ENCODE peak calls at places on chromosomes 6 and 20, in five cellular contexts. X, P, V, F and R are unnamed samples.

GRCh38 chr20:35947489-35947888 is 6.8 kb downstream of the SCAND1 start:
- DNase-seq in X (peak; percentile 17), P (peak; percentile 69), V (peak; percentile 14), F (peak; percentile 4), R (peak; percentile 43)

GRCh38 chr20:44357555-44358130 is 2.1 kb downstream of the HNF4A start:
- DNase-seq in X (no peak), P (no peak), V (no peak), F (no peak), R (no peak)

GRCh38 chr20:24955045-24955444 is 6.0 kb downstream of the CST7 start:
- DNase-seq in X (no peak), P (no peak), V (no peak), F (no peak), R (no peak)

GRCh38 chr6:141846639-141847038 is 286.1 kb upstream of the GJE1 start:
- DNase-seq in X (no peak), P (no peak), V (no peak), F (no peak), R (no peak)

GRCh38 chr20:13259921-13260320 is 38.8 kb downstream of the ISM1 start:
- DNase-seq in X (no peak), P (no peak), V (no peak), F (no peak), R (peak; percentile 18)

GRCh38 chr20:41862023-41862422 is 243.8 kb upstream of the CHD6 start:
- DNase-seq in X (no peak), P (no peak), V (no peak), F (no peak), R (no peak)

GRCh38 chr6:167151648-167152047 is 6.1 kb downstream of the GPR31 start:
- DNase-seq in X (no peak), P (no peak), V (no peak), F (no peak), R (no peak)

GRCh38 chr6:6025736-6026135 is 19.0 kb upstream of the NRN1 start:
- DNase-seq in X (no peak), P (peak; percentile 39), V (no peak), F (no peak), R (no peak)

GRCh38 chr6:17986656-17987575 is 519 bp downstream of the KIF13A start:
- DNase-seq in X (peak; percentile 61), P (peak; percentile 81), V (peak; percentile 71), F (peak; percentile 39), R (peak; percentile 96)

GRCh38 chr6:41072836-41073202 is at the start of gene NFYA:
- DNase-seq in X (no peak), P (no peak), V (peak; percentile 100), F (peak; percentile 99), R (peak; percentile 99)

GRCh38 chr6:12890171-12890790 is 173.7 kb downstream of the PHACTR1 start:
- DNase-seq in X (no peak), P (peak; percentile 24), V (peak; percentile 3), F (no peak), R (no peak)

GRCh38 chr20:61251529-61252393 is at the start of gene CDH4:
- DNase-seq in X (peak; percentile 36), P (no peak), V (no peak), F (no peak), R (no peak)

GRCh38 chr6:159729598-159729997 is 2.3 kb downstream of the WTAP start:
- DNase-seq in X (peak; percentile 26), P (no peak), V (peak; percentile 20), F (peak; percentile 30), R (peak; percentile 48)

GRCh38 chr20:58421497-58421850 is 32.4 kb downstream of the VAPB start:
- DNase-seq in X (peak; percentile 17), P (no peak), V (no peak), F (no peak), R (no peak)

GRCh38 chr6:75550544-75551167 is 51.0 kb upstream of the SENP6 start:
- DNase-seq in X (peak; percentile 23), P (no peak), V (peak; percentile 31), F (no peak), R (no peak)

GRCh38 chr6:82959385-82959941 is 106.2 kb downstream of the UBE3D start:
- DNase-seq in X (peak; percentile 95), P (no peak), V (no peak), F (peak; percentile 70), R (peak; percentile 45)

GRCh38 chr6:116008470-116009229 is 52.0 kb downstream of the FRK start:
- DNase-seq in X (peak; percentile 80), P (no peak), V (peak; percentile 89), F (peak; percentile 58), R (no peak)

GRCh38 chr6:10151144-10151915 is 263.5 kb downstream of the TFAP2A start:
- DNase-seq in X (peak; percentile 43), P (no peak), V (no peak), F (peak; percentile 5), R (no peak)

GRCh38 chr20:59006864-59007757 is at the start of gene CTSZ:
- DNase-seq in X (peak; percentile 29), P (no peak), V (peak; percentile 34), F (no peak), R (peak; percentile 97)

GRCh38 chr6:28489366-28490190 is 26.0 kb downstream of the GPX6 start:
- DNase-seq in X (peak; percentile 80), P (peak; percentile 32), V (peak; percentile 58), F (peak; percentile 74), R (peak; percentile 85)

GRCh38 chr6:112701201-112701600 is 354.1 kb downstream of the RFPL4B start:
- DNase-seq in X (peak; percentile 60), P (no peak), V (peak; percentile 67), F (peak; percentile 62), R (no peak)

GRCh38 chr6:32176476-32177181 is 745 bp upstream of the AGPAT1 start:
- DNase-seq in X (peak; percentile 63), P (no peak), V (no peak), F (peak; percentile 75), R (peak; percentile 73)

GRCh38 chr6:77136086-77136485 is 327.2 kb downstream of the HTR1B start:
- DNase-seq in X (peak; percentile 55), P (no peak), V (peak; percentile 24), F (peak; percentile 16), R (no peak)

GRCh38 chr6:63261820-63262219 is 50.6 kb downstream of the FKBP1C start:
- DNase-seq in X (no peak), P (no peak), V (no peak), F (no peak), R (no peak)

GRCh38 chr6:40444811-40445210 is 142.4 kb downstream of the LRFN2 start:
- DNase-seq in X (no peak), P (no peak), V (no peak), F (no peak), R (no peak)

GRCh38 chr20:2767768-2768631 is 32.4 kb downstream of the CPXM1 start:
- DNase-seq in X (peak; percentile 70), P (no peak), V (peak; percentile 54), F (peak; percentile 24), R (peak; percentile 95)

GRCh38 chr20:51175724-51176123 is 152.8 kb upstream of the KCNG1 start:
- DNase-seq in X (no peak), P (no peak), V (no peak), F (no peak), R (no peak)

GRCh38 chr20:51171141-51171540 is 148.2 kb upstream of the KCNG1 start:
- DNase-seq in X (no peak), P (no peak), V (no peak), F (no peak), R (no peak)

GRCh38 chr20:51175156-51175555 is 152.2 kb upstream of the KCNG1 start:
- DNase-seq in X (no peak), P (no peak), V (no peak), F (no peak), R (no peak)

GRCh38 chr20:51174536-51174935 is 151.6 kb upstream of the KCNG1 start:
- DNase-seq in X (no peak), P (no peak), V (no peak), F (no peak), R (no peak)

GRCh38 chr20:51172558-51173428 is 149.9 kb upstream of the KCNG1 start:
- DNase-seq in X (no peak), P (no peak), V (no peak), F (no peak), R (no peak)
- TF ChIP-seq CTCF in X (no peak), P (no peak), V (no peak), F (no peak), R (no peak)

GRCh38 chr6:26215200-26216014 is 128.2 kb downstream of the HFE start:
- DNase-seq in X (peak; percentile 44), P (peak; percentile 39), V (peak; percentile 60), F (peak; percentile 36), R (no peak)

GRCh38 chr6:26216015-26216885 is 129.0 kb downstream of the HFE start:
- DNase-seq in X (peak; percentile 98), P (peak; percentile 99), V (peak; percentile 99), F (peak; percentile 99), R (peak; percentile 78)

GRCh38 chr6:26216886-26217713 is 129.9 kb downstream of the HFE start:
- DNase-seq in X (peak; percentile 90), P (peak; percentile 93), V (peak; percentile 95), F (peak; percentile 90), R (no peak)

GRCh38 chr6:26213334-26214075 is 126.3 kb downstream of the HFE start:
- DNase-seq in X (no peak), P (no peak), V (no peak), F (no peak), R (no peak)

DNA sequence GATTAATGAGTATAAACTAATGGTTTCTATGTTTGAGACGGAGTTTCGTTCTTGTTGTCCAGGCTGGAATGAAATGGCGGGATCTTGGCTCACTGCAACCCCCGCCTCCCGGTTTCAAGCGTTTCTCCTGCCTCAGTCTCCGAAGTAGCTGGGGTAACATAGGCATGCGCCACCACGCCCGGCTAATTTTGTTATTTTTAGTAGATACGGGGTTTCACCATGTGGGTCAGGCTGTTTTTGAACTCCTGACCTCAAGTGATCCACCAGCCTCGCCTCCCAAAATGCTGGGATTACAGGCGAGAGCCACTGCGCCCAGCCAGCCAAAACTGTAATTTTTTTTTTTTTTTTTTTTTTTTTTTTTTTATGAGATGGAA is 127.6 kb downstream of the HFE start:
- DNase-seq in X (no peak), P (no peak), V (no peak), F (no peak), R (no peak)
- H2AFZ ChIP-seq in X (no peak overlapping the region), P (no peak overlapping the region), V (no peak overlapping the region), F (peak overlapping the region; percentile 55), R (no peak overlapping the region)

DNA sequence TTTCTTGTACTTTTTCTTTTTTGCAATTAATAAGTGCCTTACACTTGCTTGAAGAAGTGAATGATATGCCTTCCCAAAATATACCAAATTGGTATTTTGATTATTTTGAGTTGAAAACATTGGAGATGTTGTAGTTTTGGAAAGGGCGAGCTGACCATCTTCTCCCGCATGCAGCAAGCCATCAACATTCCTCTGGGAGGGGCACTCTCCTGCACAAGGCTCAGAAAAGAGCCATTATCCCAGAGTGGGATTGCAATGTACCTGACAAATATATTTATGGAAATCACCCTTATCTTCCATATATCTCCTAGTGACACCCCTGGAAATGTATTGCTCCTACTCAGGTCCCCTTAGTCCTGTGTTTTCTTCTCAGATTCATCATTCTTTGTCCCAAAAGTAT is 22.8 kb upstream of the PNRC1 start:
- DNase-seq in X (no peak), P (no peak), V (no peak), F (no peak), R (no peak)
- H3K4me3 ChIP-seq in X (no peak overlapping the region), P (no peak overlapping the region), V (no peak overlapping the region), F (no peak overlapping the region), R (no peak overlapping the region)

GRCh38 chr6:99736302-99736701 is 129.7 kb downstream of the PRDM13 start:
- DNase-seq in X (no peak), P (no peak), V (no peak), F (no peak), R (no peak)
- TF ChIP-seq CTCF in X (no peak), P (no peak), V (no peak), F (no peak), R (no peak)

GRCh38 chr6:89834884-89835792 is 5.5 kb downstream of the CASP8AP2 start:
- DNase-seq in X (peak; percentile 51), P (no peak), V (no peak), F (peak; percentile 41), R (no peak)
- H2AFZ ChIP-seq in X (no peak overlapping the region), P (no peak overlapping the region), V (no peak overlapping the region), F (no peak overlapping the region), R (no peak overlapping the region)